ENCODE peak calls at places on chromosome 14, in six cellular contexts. S, P, Y, J, O and L are unnamed samples.
A peak's percentile ranks its signal among the peaks of the same experiment; 100 is the strongest.

GRCh38 chr14:92122761-92123160 is 992 bp downstream of the CPSF2 start:
- DNase-seq in S (no peak), J (no peak), O (no peak), Y (no peak), P (no peak), L (no peak)

GRCh38 chr14:57091030-57091608 is 177.6 kb downstream of the EXOC5 start:
- DNase-seq in J (no peak), Y (no peak), S (no peak), O (no peak), P (no peak), L (no peak)

GRCh38 chr14:25411933-25412757 is 362.2 kb upstream of the STXBP6 start:
- DNase-seq in P (no peak), S (no peak), Y (no peak), O (peak; percentile 16), J (no peak), L (no peak)

GRCh38 chr14:96584199-96584906 is 82.2 kb downstream of the PAPOLA start:
- DNase-seq in J (peak; percentile 89), P (no peak), Y (no peak), O (peak; percentile 10), S (peak; percentile 82), L (peak; percentile 67)

GRCh38 chr14:99552021-99552553 is 51.9 kb downstream of the CCDC85C start:
- DNase-seq in J (no peak), P (no peak), S (no peak), O (no peak), Y (no peak), L (no peak)

GRCh38 chr14:59028476-59029202 is 159.8 kb upstream of the DAAM1 start:
- DNase-seq in O (peak; percentile 90), P (peak; percentile 93), S (peak; percentile 59), Y (no peak), J (peak; percentile 74), L (peak; percentile 42)

GRCh38 chr14:86533834-86534233 is 1003.9 kb downstream of the FLRT2 start:
- DNase-seq in O (no peak), Y (no peak), S (no peak), P (no peak), J (no peak), L (no peak)

GRCh38 chr14:21199611-21200570 is 44.0 kb upstream of the OR5AU1 start:
- DNase-seq in J (no peak), S (no peak), P (no peak), Y (no peak), O (no peak), L (no peak)

GRCh38 chr14:53630336-53630735 is 326.3 kb downstream of the BMP4 start:
- DNase-seq in O (no peak), Y (no peak), S (no peak), J (peak; percentile 4), P (no peak), L (no peak)

GRCh38 chr14:26023967-26024366 is 573.9 kb downstream of the NOVA1 start:
- DNase-seq in O (no peak), J (no peak), S (no peak), P (no peak), Y (no peak), L (no peak)

GRCh38 chr14:76920572-76921175 is 94.5 kb downstream of the LRRC74A start:
- DNase-seq in J (no peak), P (no peak), O (peak; percentile 49), Y (no peak), S (peak; percentile 97), L (no peak)

GRCh38 chr14:34336501-34336900 is 125.5 kb downstream of the SPTSSA start:
- DNase-seq in J (no peak), Y (no peak), O (no peak), S (no peak), P (no peak), L (no peak)

GRCh38 chr14:68580676-68581075 is 212.2 kb downstream of the ZFP36L1 start:
- DNase-seq in S (no peak), Y (no peak), O (no peak), P (no peak), J (no peak), L (no peak)

GRCh38 chr14:67734675-67735074 is 33.0 kb downstream of the RDH12 start:
- DNase-seq in O (peak; percentile 56), S (no peak), P (no peak), J (no peak), Y (no peak), L (no peak)

GRCh38 chr14:96040836-96041371 is 1.7 kb downstream of the C14orf132 start:
- DNase-seq in S (no peak), P (no peak), O (peak; percentile 13), J (no peak), Y (no peak), L (no peak)

GRCh38 chr14:51630987-51631386 is 20.7 kb upstream of the FRMD6 start:
- DNase-seq in S (no peak), Y (no peak), O (no peak), P (no peak), J (no peak), L (no peak)

GRCh38 chr14:90573385-90574105 is 176.7 kb downstream of the CALM1 start:
- DNase-seq in Y (no peak), O (peak; percentile 28), P (no peak), S (no peak), J (peak; percentile 79), L (no peak)

GRCh38 chr14:80844872-80845271 is 96.7 kb downstream of the CEP128 start:
- DNase-seq in O (no peak), J (no peak), S (no peak), P (no peak), Y (no peak), L (no peak)

GRCh38 chr14:66233571-66233970 is 252.6 kb upstream of the CCDC196 start:
- DNase-seq in O (no peak), P (no peak), Y (no peak), J (no peak), S (no peak), L (no peak)

GRCh38 chr14:54683882-54684794 is 117.2 kb downstream of the SAMD4A start:
- DNase-seq in P (peak; percentile 83), J (no peak), O (peak; percentile 83), Y (peak; percentile 72), S (peak; percentile 39), L (no peak)

DNA sequence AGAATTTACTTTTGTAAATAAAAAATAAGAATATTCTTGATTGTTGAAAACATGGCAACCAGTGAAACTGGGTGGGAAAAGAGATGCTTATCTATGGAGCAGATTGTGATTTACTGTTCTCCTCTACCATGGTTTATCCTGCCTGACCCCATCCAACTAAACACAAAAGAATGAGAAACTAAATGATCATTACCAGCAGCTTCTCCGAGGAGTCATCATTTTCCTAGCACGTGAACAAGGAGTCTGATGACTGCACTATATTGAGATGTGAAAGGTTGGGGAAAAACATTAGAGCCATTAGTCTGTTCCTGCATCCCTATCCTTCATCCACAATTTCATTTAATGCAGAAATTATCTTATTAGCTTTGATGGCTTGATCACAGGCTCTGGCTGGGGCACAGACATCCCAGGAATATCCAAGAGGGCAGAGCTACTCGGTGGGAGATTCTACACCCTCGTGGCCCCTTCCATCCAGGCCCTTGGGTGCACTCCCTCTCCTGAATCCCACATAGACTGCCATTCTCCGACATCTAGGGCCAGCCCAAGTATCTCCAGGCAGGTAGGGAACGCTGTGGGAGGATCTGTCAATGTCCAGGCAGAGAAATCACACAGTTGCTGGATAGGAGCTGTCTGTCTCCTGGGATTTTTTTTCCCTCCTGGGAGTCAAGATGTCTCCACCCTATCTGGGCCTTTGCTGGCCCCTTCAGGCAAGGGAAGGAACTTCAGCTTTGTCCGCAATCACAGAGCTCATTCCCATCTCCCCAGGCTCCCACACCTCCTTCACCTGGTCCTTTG is 43.3 kb upstream of the DHRS4 start:
- DNase-seq in Y (no peak), S (peak; percentile 69), O (peak; percentile 62), J (peak; percentile 76), P (peak; percentile 7), L (peak; percentile 15)
- TF ChIP-seq CTCF in Y (no peak), S (peak; percentile 91), O (peak; percentile 84), J (peak; percentile 90), P (peak; percentile 92), L (peak; percentile 57)

DNA sequence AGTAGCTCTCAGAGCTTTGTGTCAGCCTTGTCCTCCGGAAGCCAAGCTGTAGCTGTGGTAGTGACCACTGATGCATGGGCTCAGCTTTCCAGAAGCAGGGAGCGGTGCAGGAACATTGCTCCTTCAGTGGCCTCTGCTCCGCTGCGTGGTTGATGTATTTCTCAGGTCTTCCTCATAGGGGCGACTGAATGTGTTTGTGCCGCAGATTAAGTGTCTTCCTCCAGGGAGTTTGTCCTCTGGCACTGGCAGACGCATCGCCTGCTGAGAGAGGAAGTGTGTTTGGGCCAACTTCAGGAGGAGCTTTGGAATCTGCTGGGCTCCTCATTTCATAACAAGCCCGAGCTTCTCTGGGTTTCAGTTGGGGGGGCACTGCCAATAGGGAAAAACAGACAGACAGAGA is 69.2 kb upstream of the PRIMA1 start:
- DNase-seq in S (peak; percentile 38), O (no peak), P (no peak), Y (no peak), J (peak; percentile 30), L (no peak)
- TF ChIP-seq CTCF in S (peak; percentile 34), O (no peak), P (no peak), Y (no peak), J (no peak), L (no peak)

DNA sequence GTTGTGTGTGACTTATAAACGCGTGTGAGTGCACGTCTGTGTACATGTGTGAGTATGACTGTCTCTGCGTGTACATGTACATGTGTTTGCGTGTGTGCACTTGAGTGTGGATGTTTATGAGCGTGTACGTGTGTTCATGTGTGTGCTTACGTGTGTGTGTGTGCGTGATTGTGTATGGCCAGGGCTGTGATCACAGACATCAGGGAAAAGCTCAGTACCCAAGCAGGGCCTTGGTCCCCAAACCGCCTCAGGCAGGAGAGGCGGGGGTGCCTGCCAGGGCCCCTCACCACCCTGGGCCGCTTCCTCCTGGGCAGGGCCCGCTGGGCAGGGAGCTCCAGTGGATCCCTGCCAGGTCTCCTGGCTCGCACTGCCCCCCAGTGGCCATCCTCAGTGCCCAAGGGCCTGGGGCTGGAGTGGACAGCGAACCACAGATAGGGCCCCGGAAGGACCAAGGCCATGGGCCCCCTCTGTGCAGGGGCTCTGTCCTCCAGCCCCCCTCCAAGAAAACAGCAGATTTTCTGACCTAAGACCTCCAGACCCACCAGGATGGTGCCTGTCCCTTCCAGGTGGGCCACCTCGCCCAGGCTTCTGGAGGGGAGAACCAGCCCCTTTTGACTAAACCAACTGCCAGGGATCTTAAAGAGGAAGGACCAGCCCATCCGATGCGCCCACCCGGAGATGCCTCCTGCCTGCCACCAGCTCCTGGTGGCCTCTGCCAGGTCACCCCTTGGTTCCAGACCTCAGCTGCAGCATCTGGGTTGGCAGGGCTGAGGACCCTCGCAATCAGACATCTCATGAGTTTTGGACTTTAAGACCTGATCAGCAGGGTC is 326.0 kb upstream of the DIO3 start:
- DNase-seq in S (peak; percentile 90), P (no peak), Y (no peak), O (peak; percentile 52), J (peak; percentile 78), L (peak; percentile 58)
- TF ChIP-seq CTCF in S (peak; percentile 88), P (peak; percentile 82), Y (no peak), O (peak; percentile 70), J (peak; percentile 72), L (peak; percentile 82)

GRCh38 chr14:103749860-103750259 is 34.2 kb downstream of the ZFYVE21 start:
- DNase-seq in S (no peak), P (no peak), O (no peak), J (no peak), Y (no peak), L (no peak)

GRCh38 chr14:103749452-103749851 is 33.8 kb downstream of the ZFYVE21 start:
- DNase-seq in S (no peak), Y (no peak), P (no peak), J (no peak), O (no peak), L (no peak)

GRCh38 chr14:103746706-103747105 is 31.1 kb downstream of the ZFYVE21 start:
- DNase-seq in O (no peak), Y (no peak), S (no peak), P (peak; percentile 16), J (no peak), L (no peak)

GRCh38 chr14:103745424-103745823 is 29.8 kb downstream of the ZFYVE21 start:
- DNase-seq in J (no peak), S (no peak), O (no peak), Y (no peak), P (no peak), L (no peak)

GRCh38 chr14:103748539-103748867 is 32.9 kb downstream of the ZFYVE21 start:
- DNase-seq in S (no peak), O (no peak), J (no peak), P (no peak), Y (no peak), L (no peak)
- TF ChIP-seq CTCF in S (no peak), O (no peak), J (no peak), P (no peak), Y (no peak), L (no peak)